ENCODE peak calls at places on chromosomes 5 and 9, in seven cellular contexts. T is lung, U is kidney epithelial cell, X is neuronal stem cell, Q is cardiac fibroblast, O is mesendoderm, G is OCI-LY7. V is an unnamed sample.
A peak's percentile ranks its signal among the peaks of the same experiment; 100 is the strongest.

GRCh38 chr9:107067715-107068416 is 204.9 kb downstream of the ZNF462 start:
- DNase-seq in G (no peak), X (no peak), U (no peak), T (no peak), Q (no peak), O (no peak), V (no peak)

GRCh38 chr9:110340306-110340705 is 2.6 kb upstream of the TXNDC8 start:
- DNase-seq in G (peak; percentile 11), X (no peak), U (no peak), T (no peak), Q (peak; percentile 45), O (peak; percentile 57), V (no peak)

GRCh38 chr9:126357074-126357473 is 30.4 kb downstream of the MVB12B start:
- DNase-seq in O (no peak), U (no peak), T (no peak), Q (no peak), G (no peak), X (no peak), V (no peak)

GRCh38 chr9:12640021-12640587 is 53.1 kb upstream of the TYRP1 start:
- DNase-seq in G (peak; percentile 28), O (peak; percentile 72), T (no peak), U (peak; percentile 48), X (peak; percentile 29), Q (peak; percentile 77), V (no peak)

GRCh38 chr9:92422611-92423010 is 1.7 kb downstream of the OMD start:
- DNase-seq in U (no peak), X (no peak), T (no peak), G (no peak), Q (no peak), O (no peak), V (no peak)

GRCh38 chr9:115050002-115050490 is 67.9 kb downstream of the TNC start:
- DNase-seq in O (peak; percentile 56), Q (no peak), T (no peak), U (no peak), G (no peak), X (peak; percentile 62), V (no peak)

GRCh38 chr5:53253421-53253871 is 143.9 kb upstream of the MOCS2 start:
- DNase-seq in X (no peak), T (no peak), Q (peak; percentile 59), G (no peak), O (no peak), U (no peak), V (no peak)

GRCh38 chr5:139181835-139182452 is 16.2 kb downstream of the SIL1 start:
- DNase-seq in X (no peak), Q (peak; percentile 42), G (no peak), T (no peak), O (no peak), U (no peak), V (no peak)

GRCh38 chr5:59036274-59036961 is 453.5 kb downstream of the RAB3C start:
- DNase-seq in G (no peak), X (no peak), T (peak; percentile 62), U (peak; percentile 82), O (no peak), Q (peak; percentile 94), V (peak; percentile 79)

GRCh38 chr9:15422355-15423327 is at the start of gene SNAPC3:
- DNase-seq in Q (peak; percentile 97), X (peak; percentile 91), O (peak; percentile 98), G (peak; percentile 95), U (peak; percentile 80), T (peak; percentile 95), V (peak; percentile 93)

GRCh38 chr5:136036293-136036911 is 7.6 kb downstream of the TGFBI start:
- DNase-seq in Q (no peak), T (no peak), G (no peak), X (no peak), U (no peak), O (no peak), V (no peak)

GRCh38 chr5:50962934-50963646 is 296.7 kb downstream of the PARP8 start:
- DNase-seq in T (peak; percentile 70), U (no peak), G (peak; percentile 77), Q (peak; percentile 61), O (peak; percentile 85), X (peak; percentile 81), V (no peak)

GRCh38 chr5:71752441-71753190 is 33.5 kb downstream of the CARTPT start:
- DNase-seq in T (no peak), G (no peak), O (no peak), Q (no peak), U (no peak), X (no peak), V (no peak)

GRCh38 chr5:71762826-71763225 is 43.8 kb downstream of the CARTPT start:
- DNase-seq in O (no peak), U (no peak), X (no peak), T (no peak), G (no peak), Q (no peak), V (no peak)

DNA sequence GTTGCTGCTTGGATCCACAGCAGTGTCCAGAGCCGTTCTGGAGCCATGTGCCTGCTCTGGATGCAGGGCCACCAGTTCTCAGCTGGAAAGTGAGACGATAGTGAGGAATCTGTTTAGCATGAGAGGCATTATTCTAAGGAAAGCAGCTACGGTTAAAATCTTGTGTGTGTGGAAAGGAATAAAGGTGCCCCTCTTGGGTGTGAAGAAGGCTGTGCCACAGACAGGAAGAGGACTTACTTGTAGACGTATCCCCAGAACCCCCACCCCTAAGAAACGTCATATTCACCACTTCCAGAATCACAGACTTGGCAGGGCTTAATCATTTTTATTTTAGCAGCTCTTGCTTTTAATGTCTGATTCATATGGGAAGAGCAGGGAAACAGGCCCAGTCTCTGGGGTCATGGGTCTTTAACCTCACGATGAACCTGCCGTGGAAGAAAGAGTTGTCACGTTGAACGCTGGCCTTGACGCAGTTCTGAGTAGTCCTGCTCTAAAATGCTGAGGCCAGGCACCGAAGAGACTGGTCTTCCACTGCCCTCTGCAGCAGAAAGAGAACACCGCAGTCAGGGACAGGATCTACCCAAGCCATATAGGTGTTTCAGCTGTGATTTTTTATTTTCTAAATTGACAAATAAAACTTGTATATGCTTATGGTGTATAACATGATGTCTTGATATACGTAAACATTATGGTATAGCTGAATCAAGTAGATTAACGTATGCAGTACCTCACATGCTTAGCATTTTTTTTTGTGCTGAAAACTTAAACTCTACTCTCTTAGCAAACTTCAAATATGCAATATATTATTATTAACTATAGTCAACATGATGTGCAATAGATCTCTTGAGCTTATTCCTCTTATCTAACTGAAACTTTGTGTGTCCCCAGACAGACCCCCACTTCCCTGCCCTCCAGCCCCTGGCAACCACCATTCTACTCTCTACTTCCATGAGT is 38.8 kb downstream of the CARTPT start:
- DNase-seq in T (no peak), O (peak; percentile 75), U (no peak), Q (peak; percentile 84), G (peak; percentile 17), X (peak; percentile 32), V (no peak)
- H3K4me3 ChIP-seq in T (no peak overlapping the region), O (no peak overlapping the region), U (no peak overlapping the region), Q (no peak overlapping the region), G (no peak overlapping the region), X (no peak overlapping the region), V (peak overlapping the region; percentile 3)

GRCh38 chr9:129237195-129237611 is 59.1 kb upstream of the IER5L start:
- DNase-seq in Q (peak; percentile 70), G (peak; percentile 41), O (peak; percentile 59), T (no peak), X (no peak), U (no peak), V (no peak)
- H3K4me3 ChIP-seq in Q (peak overlapping the region; percentile 18), G (peak overlapping the region; percentile 56), O (no peak overlapping the region), T (no peak overlapping the region), X (no peak overlapping the region), U (no peak overlapping the region), V (no peak overlapping the region)

GRCh38 chr9:112212926-112213325 is 37.8 kb upstream of the SUSD1 start:
- DNase-seq in X (no peak), U (no peak), O (no peak), Q (no peak), T (no peak), G (no peak), V (no peak)

GRCh38 chr9:112224401-112225289 is 49.5 kb upstream of the SUSD1 start:
- DNase-seq in Q (peak; percentile 15), X (no peak), U (no peak), O (no peak), T (no peak), G (no peak), V (no peak)

GRCh38 chr9:112218908-112219307 is 43.8 kb upstream of the SUSD1 start:
- DNase-seq in O (no peak), G (no peak), U (no peak), T (no peak), X (no peak), Q (no peak), V (no peak)
- H3K4me3 ChIP-seq in O (no peak overlapping the region), G (no peak overlapping the region), U (no peak overlapping the region), T (no peak overlapping the region), X (no peak overlapping the region), Q (no peak overlapping the region), V (no peak overlapping the region)

GRCh38 chr5:1706428-1706827 is 93.2 kb downstream of the MRPL36 start:
- DNase-seq in U (no peak), O (no peak), Q (no peak), T (peak; percentile 13), X (no peak), G (no peak), V (no peak)

GRCh38 chr5:1709186-1709803 is 90.3 kb downstream of the MRPL36 start:
- DNase-seq in X (no peak), U (no peak), O (peak; percentile 31), T (no peak), Q (no peak), G (peak; percentile 61), V (peak; percentile 11)

GRCh38 chr5:1706021-1706420 is 93.6 kb downstream of the MRPL36 start:
- DNase-seq in T (peak; percentile 15), X (no peak), U (no peak), Q (no peak), O (no peak), G (no peak), V (peak; percentile 44)

GRCh38 chr5:1707467-1707866 is 92.2 kb downstream of the MRPL36 start:
- DNase-seq in U (no peak), G (no peak), Q (no peak), X (no peak), T (peak; percentile 16), O (no peak), V (peak; percentile 40)

GRCh38 chr5:1708592-1709141 is 91.0 kb downstream of the MRPL36 start:
- DNase-seq in X (no peak), U (no peak), G (no peak), Q (no peak), T (no peak), O (no peak), V (peak; percentile 38)
- H3K4me3 ChIP-seq in X (no peak overlapping the region), U (no peak overlapping the region), G (no peak overlapping the region), Q (no peak overlapping the region), T (no peak overlapping the region), O (no peak overlapping the region), V (no peak overlapping the region)

GRCh38 chr5:35884789-35885172 is 28.1 kb downstream of the IL7R start:
- DNase-seq in Q (no peak), U (no peak), X (no peak), T (no peak), O (no peak), G (peak; percentile 95), V (no peak)

GRCh38 chr5:35894131-35894530 is 37.4 kb downstream of the IL7R start:
- DNase-seq in T (no peak), O (no peak), U (no peak), G (no peak), Q (no peak), X (no peak), V (no peak)

GRCh38 chr5:35884125-35884788 is 27.6 kb downstream of the IL7R start:
- DNase-seq in Q (peak; percentile 59), U (peak; percentile 81), O (peak; percentile 94), X (no peak), T (no peak), G (peak; percentile 98), V (no peak)

GRCh38 chr5:35890021-35890740 is 33.5 kb downstream of the IL7R start:
- DNase-seq in X (no peak), U (no peak), O (no peak), Q (no peak), G (no peak), T (no peak), V (no peak)
- H3K4me3 ChIP-seq in X (no peak overlapping the region), U (no peak overlapping the region), O (no peak overlapping the region), Q (no peak overlapping the region), G (no peak overlapping the region), T (no peak overlapping the region), V (no peak overlapping the region)